ENCODE peak calls at places on chromosome 13, in eight cellular contexts. B is stimulated activated CD8-positive, alpha-beta memory T cell treated with anti-CD3 and anti-CD28 coated beads, Interleukin-7, amount 100 ng/mL, for 1 hour; M is neuronal stem cell; V is HT-29; R is progenitor cell of endocrine pancreas; I is AG09309; Z is left lung; H is stimulated activated naive CD4-positive, alpha-beta T cell. S is an unnamed sample.

GRCh38 chr13:79481685-79482052 is 714 bp downstream of the NDFIP2 start:
- DNase-seq in Z (no peak), R (no peak), M (no peak), B (peak), I (no peak), H (peak), V (peak), S (no peak)

GRCh38 chr13:20952838-20953237 is 50.3 kb upstream of the XPO4 start:
- DNase-seq in I (no peak), M (no peak), R (no peak), V (no peak), B (no peak), H (no peak), Z (no peak), S (no peak)

GRCh38 chr13:113113846-113114271 is 8.3 kb downstream of the F7 start:
- DNase-seq in I (no peak), M (no peak), V (no peak), Z (peak), B (no peak), R (peak), H (no peak), S (no peak)

GRCh38 chr13:50370303-50370950 is 355.2 kb downstream of the KCNRG start:
- DNase-seq in H (no peak), Z (no peak), B (no peak), I (no peak), M (no peak), V (no peak), R (no peak), S (peak)

GRCh38 chr13:47555235-47555634 is 445.8 kb downstream of the SUCLA2 start:
- DNase-seq in M (no peak), V (no peak), I (no peak), B (no peak), H (no peak), R (no peak), Z (no peak), S (no peak)

GRCh38 chr13:20672772-20673171 is 30.7 kb upstream of the IL17D start:
- DNase-seq in I (no peak), V (no peak), H (no peak), Z (no peak), B (no peak), R (no peak), M (no peak), S (peak)

GRCh38 chr13:86933676-86934075 is 737.5 kb upstream of the SLITRK5 start:
- DNase-seq in B (no peak), M (no peak), R (no peak), Z (no peak), I (no peak), H (no peak), V (no peak), S (no peak)

GRCh38 chr13:29428310-29428991 is 167.0 kb downstream of the SLC7A1 start:
- DNase-seq in M (peak), H (no peak), I (no peak), Z (no peak), V (peak), R (no peak), B (no peak), S (no peak)

GRCh38 chr13:94139393-94139995 is 340.0 kb downstream of the DCT start:
- DNase-seq in R (no peak), H (peak), I (no peak), Z (no peak), B (no peak), M (no peak), V (no peak), S (no peak)

GRCh38 chr13:27619093-27619705 is 1.1 kb downstream of the LNX2 start:
- DNase-seq in V (peak), I (no peak), H (no peak), R (no peak), B (no peak), M (no peak), Z (no peak), S (no peak)

GRCh38 chr13:109647046-109647445 is 139.3 kb downstream of the IRS2 start:
- DNase-seq in M (no peak), B (no peak), R (no peak), Z (no peak), V (no peak), I (no peak), H (no peak), S (no peak)

GRCh38 chr13:75530536-75530935 is 7.1 kb downstream of the COMMD6 start:
- DNase-seq in V (no peak), R (no peak), Z (no peak), H (no peak), B (no peak), M (no peak), I (no peak), S (peak)

GRCh38 chr13:40812724-40813445 is 23.5 kb downstream of the SLC25A15 start:
- DNase-seq in R (no peak), Z (no peak), M (no peak), B (no peak), I (no peak), H (no peak), V (no peak), S (no peak)

GRCh38 chr13:24123761-24124160 is 36.8 kb upstream of the SPATA13 start:
- DNase-seq in Z (no peak), I (no peak), R (no peak), H (no peak), M (no peak), V (no peak), B (no peak), S (no peak)

GRCh38 chr13:37074703-37075102 is 15.2 kb upstream of the SUPT20H start:
- DNase-seq in M (no peak), V (peak), H (no peak), R (no peak), I (no peak), Z (no peak), B (no peak), S (peak)

GRCh38 chr13:108326318-108326717 is 56.8 kb downstream of the TNFSF13B start:
- DNase-seq in Z (peak), V (no peak), I (no peak), R (no peak), B (no peak), M (no peak), H (no peak), S (peak)

GRCh38 chr13:74134777-74135305 is 637 bp upstream of the KLF12 start:
- DNase-seq in H (peak), I (no peak), V (peak), R (peak), B (no peak), M (no peak), Z (peak), S (no peak)

S was measured in MV-4-11.